ENCODE peak calls at places on chromosomes 16 and 17, in nine cellular contexts. W is stimulated activated CD8-positive, alpha-beta memory T cell treated with anti-CD3 and anti-CD28 coated beads, Interleukin-4, amount 100 ng/mL, for 1 hour; G is left cardiac atrium; X is cardiac fibroblast; V is transverse colon; T is GM12865; B is NCI-H1436 treated with DMSO at 0.1 percent for 48 hours; Y is stimulated activated CD4-positive, alpha-beta T cell treated with anti-CD3 and anti-CD28 coated beads, Interleukin-1b, Interleukin-23, amount 100 ng/mL, for 1 hour; H is activated naive CD8-positive, alpha-beta T cell treated with anti-CD3 and anti-CD28 coated beads for 36 hours. K is an unnamed sample.

GRCh38 chr17:20184977-20185619 is 175.9 kb downstream of the SPECC1 start:
- DNase-seq in W (no peak), G (no peak), X (no peak), V (no peak), T (no peak), B (no peak), Y (no peak), H (no peak), K (no peak)

GRCh38 chr16:50862818-50863672 is 121.2 kb downstream of the CYLD start:
- DNase-seq in W (no peak), G (no peak), X (no peak), V (no peak), T (no peak), B (no peak), Y (no peak), H (no peak), K (no peak)

GRCh38 chr16:87661561-87661960 is 59.3 kb downstream of the JPH3 start:
- DNase-seq in W (no peak), G (peak), X (peak), V (peak), T (peak), B (no peak), Y (no peak), H (peak), K (peak)

GRCh38 chr16:53509906-53510703 is 7.1 kb upstream of the AKTIP start:
- DNase-seq in W (peak), G (peak), X (peak), V (peak), T (peak), B (no peak), Y (peak), H (peak), K (peak)

GRCh38 chr17:30720013-30720471 is 104.5 kb downstream of the CRLF3 start:
- DNase-seq in W (no peak), G (peak), X (no peak), V (peak), T (no peak), B (no peak), Y (no peak), H (no peak), K (no peak)

GRCh38 chr16:80047796-80048649 is 447.5 kb upstream of the MAF start:
- DNase-seq in W (no peak), G (no peak), X (no peak), V (no peak), T (no peak), B (no peak), Y (no peak), H (no peak), K (no peak)

GRCh38 chr16:85019659-85020245 is 7.8 kb upstream of the KIAA0513 start:
- DNase-seq in W (no peak), G (peak), X (no peak), V (peak), T (peak), B (no peak), Y (no peak), H (no peak), K (no peak)

GRCh38 chr17:80262775-80263244 is 2.2 kb downstream of the RNF213 start:
- DNase-seq in W (no peak), G (no peak), X (no peak), V (no peak), T (no peak), B (no peak), Y (no peak), H (no peak), K (no peak)

GRCh38 chr17:50807014-50807413 is 28.4 kb upstream of the WFIKKN2 start:
- DNase-seq in W (no peak), G (no peak), X (peak), V (no peak), T (no peak), B (no peak), Y (no peak), H (no peak), K (no peak)

K was measured in dermis blood vessel endothelial cell.